ENCODE peak calls at places on chromosomes 5 and 9, in nine cellular contexts. U is tibial nerve; I is fibroblast of lung; W is AG04450; E is uterus; O is CD8-positive, alpha-beta T cell; C is aorta; N is right atrium auricular region; Y is mammary epithelial cell. G is an unnamed sample.
A peak's percentile ranks its signal among the peaks of the same experiment; 100 is the strongest.

GRCh38 chr9:132857601-132858342 is 20.3 kb downstream of the AK8 start:
- DNase-seq in U (no peak), I (peak; percentile 22), W (no peak), E (no peak), O (no peak), C (no peak), N (no peak), Y (no peak), G (no peak)

GRCh38 chr9:87076825-87077224 is 129.5 kb upstream of the GAS1 start:
- DNase-seq in U (no peak), I (peak; percentile 8), W (no peak), E (no peak), O (no peak), C (no peak), N (no peak), Y (no peak), G (no peak)

GRCh38 chr9:83937861-83938455 is 16.7 kb upstream of the KIF27 start:
- DNase-seq in U (no peak), I (peak; percentile 43), W (no peak), E (no peak), O (no peak), C (no peak), N (no peak), Y (peak; percentile 61), G (no peak)

GRCh38 chr5:180860273-180860886 is 696 bp downstream of the ZFP62 start:
- DNase-seq in U (no peak), I (no peak), W (no peak), E (no peak), O (no peak), C (peak; percentile 50), N (no peak), Y (no peak), G (peak; percentile 37)

GRCh38 chr9:123997665-123998277 is 13.8 kb upstream of the LHX2 start:
- DNase-seq in U (peak; percentile 32), I (no peak), W (no peak), E (no peak), O (no peak), C (peak; percentile 87), N (no peak), Y (peak; percentile 79), G (no peak)

GRCh38 chr5:94422819-94423218 is 195.6 kb downstream of the KIAA0825 start:
- DNase-seq in U (no peak), I (peak; percentile 85), W (no peak), E (no peak), O (no peak), C (no peak), N (no peak), Y (peak; percentile 86), G (no peak)

GRCh38 chr9:14127656-14128055 is 186.3 kb downstream of the NFIB start:
- DNase-seq in U (no peak), I (peak; percentile 64), W (no peak), E (no peak), O (no peak), C (no peak), N (no peak), Y (no peak), G (no peak)

GRCh38 chr9:16119861-16120641 is 567.2 kb downstream of the CCDC171 start:
- DNase-seq in U (no peak), I (peak; percentile 94), W (no peak), E (no peak), O (no peak), C (no peak), N (no peak), Y (peak; percentile 25), G (no peak)

GRCh38 chr9:114906922-114907571 is 23.3 kb downstream of the TNFSF8 start:
- DNase-seq in U (no peak), I (peak; percentile 39), W (no peak), E (no peak), O (no peak), C (no peak), N (no peak), Y (peak; percentile 48), G (no peak)

GRCh38 chr5:142826093-142826492 is 55.9 kb downstream of the ARHGAP26 start:
- DNase-seq in U (no peak), I (no peak), W (no peak), E (no peak), O (no peak), C (no peak), N (no peak), Y (no peak), G (no peak)

GRCh38 chr9:82234160-82234943 is 245.8 kb downstream of the SPATA31D1 start:
- DNase-seq in U (no peak), I (no peak), W (no peak), E (no peak), O (no peak), C (no peak), N (no peak), Y (no peak), G (no peak)

GRCh38 chr9:72586388-72587160 is 65.2 kb downstream of the TMC1 start:
- DNase-seq in U (no peak), I (peak; percentile 77), W (peak; percentile 37), E (no peak), O (no peak), C (no peak), N (peak; percentile 64), Y (peak; percentile 90), G (no peak)

GRCh38 chr5:90020575-90021535 is 388.7 kb downstream of the CETN3 start:
- DNase-seq in U (no peak), I (peak; percentile 98), W (peak; percentile 33), E (no peak), O (no peak), C (no peak), N (no peak), Y (peak; percentile 76), G (no peak)

GRCh38 chr9:71638627-71639026 is 129.7 kb downstream of the CEMIP2 start:
- DNase-seq in U (no peak), I (no peak), W (no peak), E (peak; percentile 15), O (no peak), C (peak; percentile 56), N (peak; percentile 67), Y (no peak), G (no peak)

GRCh38 chr5:27494845-27495244 is 456.5 kb upstream of the CDH9 start:
- DNase-seq in U (no peak), I (peak; percentile 38), W (no peak), E (no peak), O (no peak), C (no peak), N (no peak), Y (peak; percentile 83), G (no peak)

GRCh38 chr9:71895955-71896354 is 15.0 kb downstream of the ABHD17B start:
- DNase-seq in U (no peak), I (peak; percentile 34), W (no peak), E (no peak), O (no peak), C (no peak), N (no peak), Y (no peak), G (no peak)

GRCh38 chr9:136283291-136284235 is 20.3 kb downstream of the CCDC187 start:
- DNase-seq in U (peak; percentile 61), I (peak; percentile 42), W (peak; percentile 20), E (peak; percentile 64), O (peak; percentile 48), C (peak; percentile 84), N (peak; percentile 77), Y (peak; percentile 48), G (peak; percentile 67)

GRCh38 chr5:58156977-58157701 is 302.7 kb downstream of the PLK2 start:
- DNase-seq in U (no peak), I (peak; percentile 82), W (no peak), E (no peak), O (no peak), C (no peak), N (no peak), Y (peak; percentile 23), G (no peak)

GRCh38 chr9:78304357-78304756 is 7.4 kb downstream of the PSAT1 start:
- DNase-seq in U (no peak), I (no peak), W (no peak), E (no peak), O (no peak), C (no peak), N (no peak), Y (no peak), G (no peak)

GRCh38 chr5:156718985-156719384 is 131.1 kb upstream of the PPP1R2B start:
- DNase-seq in U (no peak), I (no peak), W (no peak), E (no peak), O (no peak), C (no peak), N (no peak), Y (no peak), G (no peak)

DNA sequence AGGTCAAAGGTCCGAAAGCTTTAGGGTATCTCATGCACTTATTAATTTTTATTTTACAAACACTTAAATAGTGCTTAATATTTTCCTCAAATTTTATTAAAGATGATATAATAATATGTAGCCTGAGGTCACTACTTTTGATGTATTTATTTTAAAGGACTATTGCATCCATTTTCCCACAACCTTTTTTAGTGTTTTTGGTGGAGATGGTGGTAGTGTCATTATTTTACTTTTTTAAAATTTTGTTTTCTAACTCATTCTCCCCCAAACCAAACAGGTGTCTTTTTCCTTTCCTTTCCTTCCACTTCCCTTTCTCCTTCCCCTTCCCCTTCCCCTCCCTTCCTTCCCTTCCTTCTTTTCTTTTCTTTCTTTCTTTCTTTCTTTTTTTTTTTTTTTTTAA is 328.6 kb downstream of the CYLC2 start:
- DNase-seq in U (no peak), I (no peak), W (no peak), E (no peak), O (no peak), C (no peak), N (no peak), Y (no peak), G (no peak)
- H3K9me3 ChIP-seq in U (no peaks in the 10 kb centered on the region), I (no peaks in the 10 kb centered on the region), W (peaks cover 8% of the 10 kb centered on the region), E (no peaks in the 10 kb centered on the region), O (no peaks in the 10 kb centered on the region), C (no peaks in the 10 kb centered on the region), N (no peaks in the 10 kb centered on the region), Y (no peaks in the 10 kb centered on the region), G (no peaks in the 10 kb centered on the region)

GRCh38 chr5:91643796-91644195 is 260.7 kb upstream of the ARRDC3 start:
- DNase-seq in U (no peak), I (peak; percentile 37), W (no peak), E (no peak), O (no peak), C (no peak), N (no peak), Y (no peak), G (no peak)
- H3K9me3 ChIP-seq in U (no peaks in the 10 kb centered on the region), I (no peaks in the 10 kb centered on the region), W (no peaks in the 10 kb centered on the region), E (no peaks in the 10 kb centered on the region), O (no peaks in the 10 kb centered on the region), C (no peaks in the 10 kb centered on the region), N (no peaks in the 10 kb centered on the region), Y (no peaks in the 10 kb centered on the region), G (no peaks in the 10 kb centered on the region)

DNA sequence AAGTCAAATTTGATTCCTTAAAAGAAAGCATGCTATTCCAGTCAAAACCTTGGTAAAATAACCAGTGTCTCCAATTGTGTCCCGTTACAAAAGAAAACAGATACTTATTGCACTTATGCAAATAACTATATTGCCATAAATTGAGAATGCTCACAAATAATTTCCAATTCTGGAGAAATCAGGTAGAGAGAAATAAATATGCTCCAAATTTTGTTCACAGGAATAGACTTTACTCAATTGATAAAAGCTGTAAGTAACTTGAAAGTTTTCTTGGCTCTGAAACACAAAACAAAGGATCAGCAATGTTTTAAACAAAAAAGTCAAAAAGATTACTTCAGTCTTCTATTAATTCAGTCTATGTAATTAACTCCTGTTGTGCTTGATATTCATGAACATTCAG is 7.8 kb upstream of the DTWD2 start:
- DNase-seq in U (no peak), I (no peak), W (no peak), E (no peak), O (no peak), C (no peak), N (no peak), Y (no peak), G (no peak)
- H3K9me3 ChIP-seq in U (no peaks in the 10 kb centered on the region), I (no peaks in the 10 kb centered on the region), W (peaks cover 9% of the 10 kb centered on the region), E (no peaks in the 10 kb centered on the region), O (no peaks in the 10 kb centered on the region), C (peaks cover 2% of the 10 kb centered on the region), N (peaks cover 17% of the 10 kb centered on the region), Y (peaks cover 4% of the 10 kb centered on the region), G (no peaks in the 10 kb centered on the region)

GRCh38 chr9:103586721-103587120 is 507.4 kb upstream of the SMC2 start:
- DNase-seq in U (no peak), I (no peak), W (no peak), E (no peak), O (no peak), C (no peak), N (no peak), Y (no peak), G (no peak)
- H3K9me3 ChIP-seq in U (no peaks in the 10 kb centered on the region), I (no peaks in the 10 kb centered on the region), W (peaks cover 8% of the 10 kb centered on the region), E (no peaks in the 10 kb centered on the region), O (no peaks in the 10 kb centered on the region), C (no peaks in the 10 kb centered on the region), N (peaks cover 8% of the 10 kb centered on the region), Y (no peaks in the 10 kb centered on the region), G (no peaks in the 10 kb centered on the region)